ENCODE peak calls at places on chromosomes 6 and 20, in nine cellular contexts. F is tibial artery, R is A549, B is spleen, S is NT2/D1, G is tibial nerve, O is aorta, A is body of pancreas, P is SJSA1. L is an unnamed sample.

GRCh38 chr6:126337323-126337722 is 2.6 kb upstream of the CENPW start:
- DNase-seq in A (no peak), S (no peak), B (no peak), F (peak; percentile 58), O (no peak), P (no peak), R (no peak), G (no peak), L (no peak)

GRCh38 chr6:111701146-111701545 is 95.5 kb upstream of the TRAF3IP2 start:
- DNase-seq in B (no peak), F (no peak), G (no peak), R (no peak), A (no peak), S (no peak), P (peak; percentile 36), O (no peak), L (no peak)

GRCh38 chr6:95815389-95816056 is 200.3 kb upstream of the FUT9 start:
- DNase-seq in O (no peak), R (no peak), P (no peak), B (no peak), A (no peak), F (no peak), S (no peak), G (no peak), L (no peak)

GRCh38 chr20:56630086-56630493 is 984 bp downstream of the TFAP2C start:
- DNase-seq in S (peak; percentile 84), A (peak; percentile 74), O (peak; percentile 60), B (no peak), P (no peak), F (no peak), R (peak; percentile 83), G (no peak), L (no peak)

GRCh38 chr20:31967830-31968249 is at the start of gene XKR7:
- DNase-seq in B (peak; percentile 77), P (no peak), S (no peak), F (no peak), A (peak; percentile 12), R (no peak), O (no peak), G (no peak), L (no peak)

GRCh38 chr6:4873928-4874327 is 97.7 kb downstream of the CDYL start:
- DNase-seq in S (no peak), F (no peak), B (no peak), R (no peak), O (no peak), G (no peak), P (no peak), A (no peak), L (no peak)

GRCh38 chr6:127457444-127458064 is 1.6 kb downstream of the KIAA0408 start:
- DNase-seq in A (no peak), F (no peak), G (no peak), B (no peak), R (no peak), O (no peak), P (no peak), S (no peak), L (no peak)

GRCh38 chr20:50041238-50041915 is 58.6 kb downstream of the SNAI1 start:
- DNase-seq in S (no peak), R (no peak), B (no peak), G (no peak), O (no peak), P (no peak), F (no peak), A (no peak), L (no peak)

GRCh38 chr20:21781446-21782075 is 76.1 kb downstream of the PAX1 start:
- DNase-seq in O (no peak), A (no peak), S (no peak), B (no peak), F (no peak), G (no peak), R (no peak), P (no peak), L (no peak)

GRCh38 chr20:16860914-16861313 is 112.8 kb downstream of the OTOR start:
- DNase-seq in F (no peak), A (no peak), S (no peak), B (no peak), R (no peak), O (no peak), P (no peak), G (no peak), L (no peak)

GRCh38 chr20:16865406-16865805 is 117.2 kb downstream of the OTOR start:
- DNase-seq in R (no peak), F (no peak), S (no peak), B (no peak), O (no peak), P (no peak), A (no peak), G (no peak), L (no peak)

GRCh38 chr20:16863315-16863714 is 115.2 kb downstream of the OTOR start:
- DNase-seq in S (no peak), R (no peak), O (no peak), F (no peak), B (no peak), G (no peak), P (no peak), A (no peak), L (no peak)

GRCh38 chr20:16864958-16865357 is 116.8 kb downstream of the OTOR start:
- DNase-seq in A (no peak), F (no peak), P (no peak), S (no peak), G (no peak), B (no peak), R (no peak), O (no peak), L (no peak)

DNA sequence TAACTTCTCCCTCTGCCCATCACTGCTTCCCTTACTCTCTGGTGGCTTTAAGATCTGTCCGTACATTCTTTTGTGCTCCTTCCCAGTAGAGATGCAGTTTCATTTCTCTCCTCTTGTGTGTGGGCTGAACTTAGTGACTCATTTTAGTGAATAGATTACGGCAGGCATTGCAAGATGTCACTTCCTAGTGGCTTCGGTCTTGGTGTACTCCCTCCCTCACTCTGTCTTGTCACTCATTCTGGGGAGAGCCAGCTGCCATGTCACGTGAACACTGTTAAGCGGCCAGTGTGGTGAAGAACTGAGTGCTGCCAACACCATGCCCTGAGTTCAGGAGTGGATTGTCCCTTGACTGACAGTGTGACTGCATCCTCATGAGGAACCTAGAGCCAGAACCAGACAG is 115.9 kb downstream of the OTOR start:
- DNase-seq in P (peak; percentile 46), R (peak; percentile 9), A (no peak), O (peak; percentile 61), F (no peak), S (no peak), B (no peak), G (no peak), L (no peak)
- H3K9me3 ChIP-seq in P (no peaks in the 10 kb centered on the region), R (no peaks in the 10 kb centered on the region), A (no peaks in the 10 kb centered on the region), O (peaks cover 2% of the 10 kb centered on the region), F (no peaks in the 10 kb centered on the region), S (no peaks in the 10 kb centered on the region), B (no peaks in the 10 kb centered on the region), G (no peaks in the 10 kb centered on the region), L (no peaks in the 10 kb centered on the region)

DNA sequence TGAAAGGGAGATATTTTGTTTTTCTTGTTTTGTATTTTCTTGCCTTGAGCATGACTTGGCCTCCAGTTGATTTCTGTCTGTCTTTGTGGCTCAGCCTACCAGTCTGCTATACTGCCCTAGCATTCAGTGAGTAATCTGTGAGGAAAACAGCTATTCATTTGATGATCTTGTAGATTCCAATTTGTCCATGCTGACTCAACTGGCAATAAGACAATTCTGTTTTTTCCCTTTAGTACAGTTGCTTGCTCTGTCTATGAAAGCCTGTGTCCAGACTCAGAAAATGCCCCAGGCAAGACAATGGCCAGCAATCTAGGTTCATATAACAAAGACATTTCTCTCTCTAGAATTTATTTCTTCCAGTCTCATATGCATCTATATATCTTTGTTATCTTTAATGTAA is 10.9 kb upstream of the SOX4 start:
- DNase-seq in F (no peak), A (no peak), B (no peak), R (no peak), O (no peak), G (no peak), P (no peak), S (no peak), L (no peak)
- H3K9me3 ChIP-seq in F (peaks cover 26% of the 10 kb centered on the region), A (no peaks in the 10 kb centered on the region), B (no peaks in the 10 kb centered on the region), R (peaks cover 6% of the 10 kb centered on the region), O (peaks cover 2% of the 10 kb centered on the region), G (peaks cover 53% of the 10 kb centered on the region), P (peaks cover 3% of the 10 kb centered on the region), S (peaks cover 7% of the 10 kb centered on the region), L (no peaks in the 10 kb centered on the region)

GRCh38 chr6:167666571-167667203 is 160.0 kb upstream of the AFDN start:
- DNase-seq in F (no peak), R (no peak), B (peak; percentile 47), A (no peak), O (peak; percentile 17), G (no peak), S (no peak), P (no peak), L (no peak)

GRCh38 chr6:167663784-167664432 is 162.8 kb upstream of the AFDN start:
- DNase-seq in A (no peak), B (peak; percentile 60), R (no peak), P (no peak), G (no peak), O (peak; percentile 21), F (no peak), S (no peak), L (no peak)

GRCh38 chr6:167664678-167665445 is 161.8 kb upstream of the AFDN start:
- DNase-seq in R (no peak), F (no peak), S (no peak), A (no peak), G (no peak), P (no peak), O (peak; percentile 20), B (peak; percentile 54), L (no peak)

GRCh38 chr6:167667204-167668018 is 159.3 kb upstream of the AFDN start:
- DNase-seq in O (peak; percentile 30), S (no peak), F (no peak), G (no peak), R (no peak), P (no peak), A (no peak), B (peak; percentile 57), L (no peak)

GRCh38 chr6:167665698-167666380 is 160.9 kb upstream of the AFDN start:
- DNase-seq in P (no peak), G (no peak), R (no peak), B (peak; percentile 52), S (no peak), O (no peak), F (no peak), A (no peak), L (no peak)
- H3K9me3 ChIP-seq in P (no peaks in the 10 kb centered on the region), G (no peaks in the 10 kb centered on the region), R (no peaks in the 10 kb centered on the region), B (no peaks in the 10 kb centered on the region), S (no peaks in the 10 kb centered on the region), O (no peaks in the 10 kb centered on the region), F (no peaks in the 10 kb centered on the region), A (no peaks in the 10 kb centered on the region), L (no peaks in the 10 kb centered on the region)

GRCh38 chr6:7343546-7344475 is 30.8 kb upstream of the SSR1 start:
- DNase-seq in F (no peak), O (no peak), P (no peak), A (peak; percentile 18), G (no peak), R (no peak), S (no peak), B (no peak), L (no peak)

GRCh38 chr6:7341271-7341670 is 28.3 kb upstream of the SSR1 start:
- DNase-seq in R (no peak), S (no peak), A (no peak), O (no peak), F (no peak), G (no peak), P (no peak), B (no peak), L (no peak)

GRCh38 chr6:7338031-7338430 is 25.0 kb upstream of the SSR1 start:
- DNase-seq in S (no peak), B (no peak), G (no peak), R (no peak), O (no peak), F (no peak), P (no peak), A (no peak), L (no peak)

GRCh38 chr6:7341989-7342742 is 29.2 kb upstream of the SSR1 start:
- DNase-seq in B (no peak), F (no peak), A (no peak), O (no peak), G (no peak), S (no peak), R (no peak), P (no peak), L (no peak)
- H3K9me3 ChIP-seq in B (no peaks in the 10 kb centered on the region), F (no peaks in the 10 kb centered on the region), A (no peaks in the 10 kb centered on the region), O (no peaks in the 10 kb centered on the region), G (no peaks in the 10 kb centered on the region), S (peaks cover 14% of the 10 kb centered on the region), R (no peaks in the 10 kb centered on the region), P (no peaks in the 10 kb centered on the region), L (no peaks in the 10 kb centered on the region)